ENCODE peak calls at places on chromosomes 16 and 17, in eight cellular contexts. One of them, this sample, is unnamed.

GRCh38 chr16:75821117-75821516 is 94.8 kb upstream of the CPHXL start:
- DNase-seq in GM12891: no peak
- DNase-seq in B cell: no peak
- DNase-seq in osteoblast: no peak
- DNase-seq in activated CD4-positive, alpha-beta T cell treated with anti-CD3 and anti-CD28 coated beads, Interleukin-2, amount 50 U/mL, for 1 hour: no peak
- DNase-seq in NCI-H1417: no peak
- DNase-seq in mesendoderm: peak; percentile 70
- DNase-seq in non-pigmented ciliary epithelial cell: no peak
- DNase-seq in this sample: no peak

GRCh38 chr17:32609085-32609484 is 122.3 kb downstream of the CDK5R1 start:
- DNase-seq in GM12891: peak; percentile 25
- DNase-seq in non-pigmented ciliary epithelial cell: no peak
- DNase-seq in activated CD4-positive, alpha-beta T cell treated with anti-CD3 and anti-CD28 coated beads, Interleukin-2, amount 50 U/mL, for 1 hour: peak; percentile 71
- DNase-seq in osteoblast: no peak
- DNase-seq in mesendoderm: no peak
- DNase-seq in NCI-H1417: peak; percentile 61
- DNase-seq in B cell: peak; percentile 89
- DNase-seq in this sample: peak; percentile 67

GRCh38 chr17:14323522-14323981 is 22.7 kb downstream of the HS3ST3B1 start:
- DNase-seq in mesendoderm: peak; percentile 73
- DNase-seq in B cell: no peak
- DNase-seq in activated CD4-positive, alpha-beta T cell treated with anti-CD3 and anti-CD28 coated beads, Interleukin-2, amount 50 U/mL, for 1 hour: no peak
- DNase-seq in NCI-H1417: peak; percentile 5
- DNase-seq in GM12891: no peak
- DNase-seq in osteoblast: no peak
- DNase-seq in non-pigmented ciliary epithelial cell: no peak
- DNase-seq in this sample: no peak

GRCh38 chr16:35631261-35631945 is 2172.0 kb downstream of the TP53TG3F start:
- DNase-seq in osteoblast: no peak
- DNase-seq in NCI-H1417: no peak
- DNase-seq in B cell: no peak
- DNase-seq in activated CD4-positive, alpha-beta T cell treated with anti-CD3 and anti-CD28 coated beads, Interleukin-2, amount 50 U/mL, for 1 hour: no peak
- DNase-seq in mesendoderm: no peak
- DNase-seq in GM12891: no peak
- DNase-seq in non-pigmented ciliary epithelial cell: no peak
- DNase-seq in this sample: no peak

GRCh38 chr17:21019976-21020575 is 22.7 kb downstream of the USP22 start:
- DNase-seq in non-pigmented ciliary epithelial cell: no peak
- DNase-seq in B cell: peak; percentile 70
- DNase-seq in osteoblast: no peak
- DNase-seq in NCI-H1417: peak; percentile 31
- DNase-seq in activated CD4-positive, alpha-beta T cell treated with anti-CD3 and anti-CD28 coated beads, Interleukin-2, amount 50 U/mL, for 1 hour: peak; percentile 49
- DNase-seq in mesendoderm: peak; percentile 53
- DNase-seq in GM12891: no peak
- DNase-seq in this sample: no peak

GRCh38 chr17:65533056-65533745 is 28.2 kb downstream of the AXIN2 start:
- DNase-seq in non-pigmented ciliary epithelial cell: no peak
- DNase-seq in B cell: no peak
- DNase-seq in GM12891: no peak
- DNase-seq in NCI-H1417: no peak
- DNase-seq in mesendoderm: no peak
- DNase-seq in osteoblast: peak; percentile 46
- DNase-seq in activated CD4-positive, alpha-beta T cell treated with anti-CD3 and anti-CD28 coated beads, Interleukin-2, amount 50 U/mL, for 1 hour: no peak
- DNase-seq in this sample: no peak

GRCh38 chr16:67882374-67883145 is 2.1 kb upstream of the NRN1L start:
- DNase-seq in mesendoderm: no peak
- DNase-seq in GM12891: no peak
- DNase-seq in NCI-H1417: no peak
- DNase-seq in non-pigmented ciliary epithelial cell: no peak
- DNase-seq in activated CD4-positive, alpha-beta T cell treated with anti-CD3 and anti-CD28 coated beads, Interleukin-2, amount 50 U/mL, for 1 hour: no peak
- DNase-seq in osteoblast: peak; percentile 72
- DNase-seq in B cell: no peak
- DNase-seq in this sample: no peak

GRCh38 chr17:58318627-58319180 is 9.9 kb downstream of the TSPOAP1 start:
- DNase-seq in mesendoderm: no peak
- DNase-seq in activated CD4-positive, alpha-beta T cell treated with anti-CD3 and anti-CD28 coated beads, Interleukin-2, amount 50 U/mL, for 1 hour: no peak
- DNase-seq in non-pigmented ciliary epithelial cell: no peak
- DNase-seq in B cell: peak; percentile 10
- DNase-seq in GM12891: no peak
- DNase-seq in NCI-H1417: no peak
- DNase-seq in osteoblast: peak; percentile 57
- DNase-seq in this sample: no peak

GRCh38 chr16:74726736-74727135 is 26.1 kb upstream of the MLKL start:
- DNase-seq in osteoblast: no peak
- DNase-seq in NCI-H1417: no peak
- DNase-seq in GM12891: no peak
- DNase-seq in activated CD4-positive, alpha-beta T cell treated with anti-CD3 and anti-CD28 coated beads, Interleukin-2, amount 50 U/mL, for 1 hour: no peak
- DNase-seq in non-pigmented ciliary epithelial cell: no peak
- DNase-seq in mesendoderm: peak; percentile 81
- DNase-seq in B cell: no peak
- DNase-seq in this sample: no peak

GRCh38 chr16:81817789-81818304 is 38.8 kb downstream of the PLCG2 start:
- DNase-seq in NCI-H1417: no peak
- DNase-seq in activated CD4-positive, alpha-beta T cell treated with anti-CD3 and anti-CD28 coated beads, Interleukin-2, amount 50 U/mL, for 1 hour: no peak
- DNase-seq in GM12891: no peak
- DNase-seq in mesendoderm: no peak
- DNase-seq in osteoblast: no peak
- DNase-seq in non-pigmented ciliary epithelial cell: no peak
- DNase-seq in B cell: peak; percentile 85
- DNase-seq in this sample: peak; percentile 60

GRCh38 chr17:43579570-43580140 is 33.5 kb upstream of the ETV4 start:
- DNase-seq in activated CD4-positive, alpha-beta T cell treated with anti-CD3 and anti-CD28 coated beads, Interleukin-2, amount 50 U/mL, for 1 hour: no peak
- DNase-seq in GM12891: no peak
- DNase-seq in mesendoderm: no peak
- DNase-seq in NCI-H1417: no peak
- DNase-seq in B cell: no peak
- DNase-seq in osteoblast: peak; percentile 83
- DNase-seq in non-pigmented ciliary epithelial cell: peak; percentile 75
- DNase-seq in this sample: no peak

GRCh38 chr17:73198201-73198929 is 5.5 kb downstream of the COG1 start:
- DNase-seq in activated CD4-positive, alpha-beta T cell treated with anti-CD3 and anti-CD28 coated beads, Interleukin-2, amount 50 U/mL, for 1 hour: no peak
- DNase-seq in mesendoderm: no peak
- DNase-seq in NCI-H1417: no peak
- DNase-seq in GM12891: no peak
- DNase-seq in osteoblast: no peak
- DNase-seq in B cell: no peak
- DNase-seq in non-pigmented ciliary epithelial cell: no peak
- DNase-seq in this sample: no peak

GRCh38 chr16:81429045-81429521 is 15.5 kb upstream of the CMIP start:
- DNase-seq in mesendoderm: peak; percentile 87
- DNase-seq in GM12891: no peak
- DNase-seq in activated CD4-positive, alpha-beta T cell treated with anti-CD3 and anti-CD28 coated beads, Interleukin-2, amount 50 U/mL, for 1 hour: no peak
- DNase-seq in non-pigmented ciliary epithelial cell: no peak
- DNase-seq in B cell: no peak
- DNase-seq in osteoblast: peak; percentile 92
- DNase-seq in NCI-H1417: no peak
- DNase-seq in this sample: no peak

This sample was measured in GM10248.